ENCODE peak calls at places on chromosomes 11 and 22, in four cellular contexts. A is fibroblast of villous mesenchyme, L is foreskin fibroblast, Z is Peyer's patch. C is an unnamed sample.

GRCh38 chr11:79119491-79120284 is 321.1 kb downstream of the TENM4 start:
- DNase-seq in L (no peak), Z (no peak), A (no peak), C (no peak)

GRCh38 chr11:70129051-70129592 is 51.0 kb downstream of the ANO1 start:
- DNase-seq in Z (no peak), A (no peak), L (no peak), C (no peak)

GRCh38 chr22:35113341-35113740 is 47.4 kb downstream of the ISX start:
- DNase-seq in Z (no peak), L (no peak), A (no peak), C (no peak)

GRCh38 chr11:5966958-5967357 is 1.3 kb downstream of the OR56A5 start:
- DNase-seq in A (no peak), L (no peak), Z (no peak), C (no peak)

GRCh38 chr22:19878461-19879247 is 24.0 kb upstream of the GNB1L start:
- DNase-seq in A (peak; percentile 77), Z (no peak), L (peak; percentile 86), C (no peak)

GRCh38 chr11:64764753-64765152 is 5.0 kb upstream of the PYGM start:
- DNase-seq in L (no peak), Z (no peak), A (no peak), C (no peak)

GRCh38 chr22:43851058-43851978 is 11.0 kb downstream of the SULT4A1 start:
- DNase-seq in Z (peak; percentile 28), L (no peak), A (no peak), C (no peak)

GRCh38 chr22:26904483-26904882 is 247.1 kb downstream of the MIAT start:
- DNase-seq in L (no peak), Z (no peak), A (no peak), C (no peak)

GRCh38 chr11:115623021-115623451 is 118.8 kb upstream of the CADM1 start:
- DNase-seq in L (peak; percentile 96), A (peak; percentile 95), Z (no peak), C (peak; percentile 69)

GRCh38 chr22:39130152-39130704 is 22.3 kb downstream of the CBX7 start:
- DNase-seq in L (no peak), Z (no peak), A (no peak), C (no peak)

GRCh38 chr11:66326261-66327111 is 9.6 kb upstream of the CD248 start:
- DNase-seq in Z (no peak), L (peak; percentile 90), A (no peak), C (no peak)

GRCh38 chr22:43802897-43803495 is 9.1 kb downstream of the EFCAB6 start:
- DNase-seq in L (no peak), Z (no peak), A (no peak), C (no peak)

GRCh38 chr11:65931773-65932557 is 12.7 kb downstream of the DRAP1 start:
- DNase-seq in L (peak; percentile 17), Z (no peak), A (no peak), C (no peak)

GRCh38 chr11:134288486-134288885 is 12.3 kb downstream of the GLB1L3 start:
- DNase-seq in L (no peak), Z (no peak), A (no peak), C (no peak)